ENCODE peak calls at places on chromosomes 1 and 21, in ten cellular contexts. E is naive thymus-derived CD4-positive, alpha-beta T cell; D is brain microvascular endothelial cell; V is stimulated activated CD4-positive, alpha-beta T cell treated with anti-CD3 and anti-CD28 coated beads, Interleukin-4, amount 100 ng/mL, for 24 hours; S is body of pancreas; J is lower lobe of right lung; A is activated CD4-positive, alpha-beta T cell treated with anti-CD3 and anti-CD28 coated beads, Interleukin-2, amount 10 ng/mL, durations not matched to agents 7 days and 5 days; K is uterus; Q is glutamatergic neuron; B is iris pigment epithelial cell. U is an unnamed sample.

GRCh38 chr1:10980094-10980577 is 32.3 kb upstream of the TARDBP start:
- DNase-seq in E (no peak), D (peak), V (no peak), S (peak), J (peak), A (no peak), K (peak), Q (peak), B (peak), U (peak)

GRCh38 chr1:29924017-29924431 is 687.7 kb downstream of the PTPRU start:
- DNase-seq in E (no peak), D (no peak), V (no peak), S (no peak), J (no peak), A (no peak), K (no peak), Q (no peak), B (no peak), U (no peak)

GRCh38 chr1:201566933-201567801 is 28.2 kb downstream of the NAV1 start:
- DNase-seq in E (no peak), D (no peak), V (no peak), S (no peak), J (peak), A (no peak), K (no peak), Q (no peak), B (no peak), U (no peak)

GRCh38 chr1:108199231-108199657 is 899 bp downstream of the SLC25A24 start:
- DNase-seq in E (no peak), D (peak), V (no peak), S (no peak), J (no peak), A (no peak), K (no peak), Q (no peak), B (peak), U (no peak)

GRCh38 chr1:160197231-160197630 is 6.9 kb downstream of the CASQ1 start:
- DNase-seq in E (no peak), D (no peak), V (no peak), S (no peak), J (no peak), A (no peak), K (no peak), Q (no peak), B (no peak), U (no peak)

GRCh38 chr1:168469690-168470089 is 74.1 kb downstream of the XCL2 start:
- DNase-seq in E (no peak), D (peak), V (peak), S (peak), J (no peak), A (peak), K (peak), Q (no peak), B (peak), U (peak)

GRCh38 chr1:17084787-17085186 is 31.0 kb upstream of the SDHB start:
- DNase-seq in E (no peak), D (no peak), V (no peak), S (no peak), J (no peak), A (no peak), K (no peak), Q (no peak), B (no peak), U (no peak)

GRCh38 chr21:19328954-19329353 is 925.4 kb upstream of the TMPRSS15 start:
- DNase-seq in E (no peak), D (no peak), V (no peak), S (no peak), J (no peak), A (no peak), K (no peak), Q (no peak), B (no peak), U (no peak)

GRCh38 chr21:34808569-34809204 is 139.9 kb downstream of the CLIC6 start:
- DNase-seq in E (no peak), D (peak), V (no peak), S (no peak), J (no peak), A (no peak), K (no peak), Q (no peak), B (peak), U (no peak)

GRCh38 chr1:8111560-8111959 is 85.5 kb upstream of the ERRFI1 start:
- DNase-seq in E (no peak), D (no peak), V (no peak), S (no peak), J (no peak), A (no peak), K (no peak), Q (no peak), B (no peak), U (no peak)

GRCh38 chr1:2468041-2468472 is 8.0 kb upstream of the PLCH2 start:
- DNase-seq in E (peak), D (no peak), V (peak), S (no peak), J (no peak), A (peak), K (no peak), Q (no peak), B (no peak), U (no peak)